ENCODE peak calls at places on chromosome 3, in four cellular contexts. I is A549, M is K562, R is HepG2. G is an unnamed sample.

GRCh38 chr3:129315386-129315991 is 36.8 kb downstream of the HMCES start:
- DNase-seq in I (no peak), M (peak), R (no peak), G (peak)

GRCh38 chr3:133213942-133214341 is 175.8 kb downstream of the TMEM108 start:
- DNase-seq in R (no peak), I (no peak), M (no peak), G (no peak)

GRCh38 chr3:155391583-155391982 is 98.1 kb upstream of the STRIT1 start:
- DNase-seq in R (no peak), M (no peak), I (peak), G (peak)

GRCh38 chr3:53166781-53167291 is 5.8 kb downstream of the PRKCD start:
- DNase-seq in M (no peak), R (no peak), I (no peak), G (peak)

GRCh38 chr3:150544726-150545125 is 1.6 kb downstream of the SERP1 start:
- DNase-seq in I (no peak), M (no peak), R (peak), G (peak)

GRCh38 chr3:190326930-190327329 is 4.7 kb upstream of the CLDN1 start:
- DNase-seq in I (no peak), M (no peak), R (no peak), G (peak)

GRCh38 chr3:185696039-185696438 is 109.9 kb downstream of the SENP2 start:
- DNase-seq in I (no peak), R (no peak), M (no peak), G (no peak)

GRCh38 chr3:14266361-14266760 is 87.7 kb downstream of the LSM3 start:
- DNase-seq in M (no peak), I (no peak), R (no peak), G (peak)

GRCh38 chr3:31775383-31775782 is 205.7 kb downstream of the OSBPL10 start:
- DNase-seq in M (no peak), R (no peak), I (no peak), G (no peak)

GRCh38 chr3:30686799-30687198 is 80.4 kb downstream of the TGFBR2 start:
- DNase-seq in M (no peak), R (no peak), I (no peak), G (no peak)

GRCh38 chr3:58572013-58572633 is 5.1 kb downstream of the FAM107A start:
- DNase-seq in M (no peak), I (no peak), R (no peak), G (no peak)

GRCh38 chr3:184726497-184726896 is 14.6 kb upstream of the MAGEF1 start:
- DNase-seq in M (no peak), I (no peak), R (no peak), G (no peak)

GRCh38 chr3:107956991-107957467 is 133.8 kb downstream of the CD47 start:
- DNase-seq in R (no peak), I (no peak), M (no peak), G (peak)

GRCh38 chr3:162072656-162073055 is 576.0 kb downstream of the OTOL1 start:
- DNase-seq in R (no peak), M (no peak), I (no peak), G (no peak)

GRCh38 chr3:11898611-11899325 is 52.1 kb upstream of the TAMM41 start:
- DNase-seq in R (no peak), I (no peak), M (no peak), G (no peak)

GRCh38 chr3:194142156-194142910 is 6.4 kb downstream of the HES1 start:
- DNase-seq in M (no peak), I (no peak), R (no peak), G (no peak)

GRCh38 chr3:15685927-15686326 is 84.4 kb downstream of the BTD start:
- DNase-seq in M (no peak), R (peak), I (no peak), G (no peak)

GRCh38 chr3:155001289-155002007 is 78.7 kb upstream of the MME start:
- DNase-seq in R (no peak), M (no peak), I (no peak), G (no peak)

GRCh38 chr3:143302638-143303171 is 183.1 kb downstream of the CHST2 start:
- DNase-seq in M (no peak), R (no peak), I (no peak), G (peak)

GRCh38 chr3:119600732-119601131 is 3.0 kb downstream of the PLA1A start:
- DNase-seq in R (no peak), M (peak), I (no peak), G (no peak)

GRCh38 chr3:57805674-57806073 is 49.6 kb downstream of the SLMAP start:
- DNase-seq in I (peak), R (no peak), M (peak), G (peak)

GRCh38 chr3:40588406-40588805 is 63.6 kb downstream of the ZNF621 start:
- DNase-seq in M (no peak), R (peak), I (no peak), G (no peak)

GRCh38 chr3:124273651-124274050 is 281.7 kb upstream of the ROPN1 start:
- DNase-seq in I (no peak), R (no peak), M (no peak), G (peak)

GRCh38 chr3:145272684-145273083 is 888.3 kb downstream of the PLOD2 start:
- DNase-seq in R (no peak), I (no peak), M (no peak), G (no peak)

GRCh38 chr3:60743631-60744164 is 507.6 kb downstream of the FHIT start:
- DNase-seq in M (no peak), R (peak), I (no peak), G (no peak)

GRCh38 chr3:34995771-34996430 is 643.4 kb upstream of the ARPP21 start:
- DNase-seq in R (no peak), M (no peak), I (no peak), G (no peak)

GRCh38 chr3:123353852-123354238 is 95.0 kb downstream of the ADCY5 start:
- DNase-seq in I (no peak), M (no peak), R (no peak), G (peak)

GRCh38 chr3:38528457-38528856 is 32.3 kb downstream of the EXOG start:
- DNase-seq in I (no peak), R (peak), M (no peak), G (no peak)

GRCh38 chr3:48402281-48402732 is 27.6 kb downstream of the PLXNB1 start:
- DNase-seq in M (peak), R (no peak), I (no peak), G (peak)

GRCh38 chr3:29759443-29760033 is 478.7 kb downstream of the RBMS3 start:
- DNase-seq in I (no peak), R (no peak), M (no peak), G (peak)

DNA sequence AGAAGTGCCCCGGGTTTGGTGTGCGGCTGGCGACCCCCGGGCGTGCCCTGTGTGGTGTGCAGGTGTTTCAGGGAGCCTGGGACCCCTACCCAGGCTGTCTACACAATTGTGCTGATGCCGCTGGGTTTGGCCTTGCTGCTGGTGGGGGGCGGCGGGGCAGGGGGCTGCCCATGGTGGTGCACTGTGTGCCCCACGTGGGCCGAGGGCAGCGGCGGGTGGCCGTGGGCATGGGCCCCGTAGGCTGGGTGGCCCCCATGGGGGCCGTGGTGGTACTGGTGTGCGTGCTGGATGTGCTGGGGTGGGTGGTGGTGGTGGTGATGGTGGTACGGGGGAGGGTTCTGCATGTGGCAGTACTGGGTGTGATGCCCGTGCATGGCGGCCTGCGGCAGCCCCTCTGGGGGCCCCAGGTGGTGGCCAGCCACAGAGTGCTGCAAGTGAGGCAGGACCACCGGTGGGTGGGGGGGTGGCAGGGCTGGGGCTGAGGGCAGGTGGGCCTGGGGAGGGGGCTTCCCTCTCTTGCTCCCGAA is 59.6 kb upstream of the RPL32 start:
- DNase-seq in R (no peak), M (no peak), I (no peak), G (no peak)
- TF ChIP-seq MAZ in R (no peak), M (no peak), I (no peak), G (no peak)

DNA sequence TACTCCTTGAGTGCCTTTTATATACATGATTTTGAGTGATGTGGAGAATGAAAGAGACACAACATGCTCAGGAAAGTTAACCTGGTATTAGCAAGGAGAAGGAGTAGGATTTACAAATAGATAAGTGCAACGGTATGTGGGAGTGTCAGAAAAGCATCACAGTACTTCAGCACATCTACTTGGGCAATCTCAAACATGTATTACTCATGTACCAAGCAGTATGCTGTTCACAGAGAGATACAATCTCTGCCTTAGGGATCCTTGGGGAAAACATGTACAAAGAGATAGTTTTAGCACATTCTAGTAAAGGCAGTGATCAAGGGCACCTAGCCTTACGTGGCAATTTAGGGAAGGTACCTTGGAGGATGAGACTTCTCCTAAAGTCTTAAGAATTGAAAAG is 146.5 kb downstream of the FILIP1L start:
- DNase-seq in M (no peak), R (no peak), I (no peak), G (peak)
- TF ChIP-seq MAZ in M (no peak), R (no peak), I (no peak), G (no peak)

DNA sequence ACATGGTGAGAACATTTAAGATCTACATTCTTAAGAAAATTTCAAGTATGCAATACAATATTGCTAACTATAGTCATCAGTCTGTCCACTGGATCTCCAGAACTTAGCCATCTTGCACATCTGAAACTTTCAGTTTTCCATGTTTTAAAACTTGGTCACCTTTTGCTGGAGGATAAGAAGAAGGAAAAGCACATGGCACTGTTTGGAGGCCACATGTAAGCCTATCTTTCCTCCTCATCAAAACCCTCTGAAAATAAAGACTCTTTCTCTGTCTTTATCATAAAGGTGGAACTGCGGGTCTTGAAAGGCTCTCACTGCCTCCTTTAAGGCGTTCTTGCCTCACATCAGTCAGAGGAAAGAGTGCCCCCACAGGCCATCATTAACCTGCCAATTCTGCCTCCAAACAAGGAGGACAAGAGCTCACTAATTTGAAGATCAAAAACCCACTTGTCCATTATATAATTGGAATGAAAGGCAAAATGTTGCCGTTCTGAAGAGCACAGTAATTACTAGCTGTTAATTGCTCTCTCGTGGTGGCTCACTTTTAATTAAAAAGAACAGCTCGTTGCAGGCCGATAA is 157.8 kb downstream of the MECOM start:
- DNase-seq in I (no peak), M (no peak), R (peak), G (no peak)
- TF ChIP-seq MAZ in I (no peak), M (no peak), R (no peak), G (no peak)

DNA sequence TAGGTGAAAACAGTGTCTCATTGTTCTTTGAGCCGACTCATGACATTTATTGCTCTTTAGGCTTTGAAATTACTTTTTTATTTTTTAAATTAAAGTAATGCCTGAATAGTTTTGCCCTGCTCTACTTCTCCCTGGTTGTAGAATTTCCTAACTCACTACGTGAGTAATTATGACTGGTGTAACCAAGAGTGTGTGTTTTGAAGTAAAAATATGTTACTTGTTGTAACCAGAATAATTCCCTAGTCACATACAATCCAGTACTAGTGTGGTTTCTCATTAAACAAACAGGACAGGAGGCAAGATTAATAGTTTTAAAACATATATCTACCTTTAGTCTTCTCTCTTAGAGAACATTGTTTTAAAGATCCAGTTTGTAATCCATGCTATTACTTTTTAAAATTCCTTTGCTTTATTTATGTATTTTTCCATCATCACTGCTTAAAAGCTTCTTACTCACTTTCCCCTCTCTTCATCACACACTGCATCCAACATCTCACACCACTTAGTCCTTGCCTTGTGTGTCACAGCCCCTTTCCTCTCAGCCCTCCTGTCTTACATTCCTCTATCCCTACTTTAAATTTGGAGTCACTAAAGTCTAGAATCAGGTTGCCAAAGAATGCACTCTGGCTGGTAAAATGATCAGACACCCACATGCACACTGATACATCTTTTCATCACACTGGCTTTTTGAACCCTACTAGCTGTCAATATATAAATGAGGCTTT is 219.7 kb downstream of the WNT5A start:
- DNase-seq in I (no peak), M (no peak), R (no peak), G (peak)
- TF ChIP-seq MAZ in I (no peak), M (no peak), R (no peak), G (no peak)

G was measured in IMR-90.